ENCODE peak calls at places on chromosomes 11 and 22, in seven cellular contexts. One of them, this sample, is unnamed.
A peak's percentile ranks its signal among the peaks of the same experiment; 100 is the strongest.

GRCh38 chr11:90250970-90251369 is 28.1 kb upstream of the CHORDC1 start:
- DNase-seq in neuronal stem cell: no peak
- DNase-seq in trophoblast cell: no peak
- DNase-seq in H9: no peak
- DNase-seq in H1: no peak
- DNase-seq in mesenchymal stem cell: no peak
- DNase-seq in IMR-90: no peak
- DNase-seq in this sample: no peak

GRCh38 chr22:30228509-30229359 is 17.8 kb downstream of the LIF start:
- DNase-seq in IMR-90: no peak
- DNase-seq in H1: no peak
- DNase-seq in mesenchymal stem cell: no peak
- DNase-seq in neuronal stem cell: no peak
- DNase-seq in H9: no peak
- DNase-seq in trophoblast cell: no peak
- DNase-seq in this sample: peak; percentile 91

GRCh38 chr11:70397983-70398833 is at the start of gene CTTN:
- DNase-seq in trophoblast cell: peak; percentile 91
- DNase-seq in H9: peak; percentile 96
- DNase-seq in H1: peak; percentile 90
- DNase-seq in mesenchymal stem cell: peak; percentile 89
- DNase-seq in neuronal stem cell: peak; percentile 91
- DNase-seq in IMR-90: peak; percentile 85
- DNase-seq in this sample: peak; percentile 96

GRCh38 chr22:45090364-45090960 is 73.3 kb upstream of the NUP50 start:
- DNase-seq in H1: no peak
- DNase-seq in neuronal stem cell: peak; percentile 50
- DNase-seq in H9: peak; percentile 68
- DNase-seq in IMR-90: peak; percentile 65
- DNase-seq in mesenchymal stem cell: peak; percentile 42
- DNase-seq in trophoblast cell: peak; percentile 80
- DNase-seq in this sample: peak; percentile 89

GRCh38 chr22:36963302-36963701 is 49.9 kb downstream of the CSF2RB start:
- DNase-seq in mesenchymal stem cell: no peak
- DNase-seq in H9: no peak
- DNase-seq in trophoblast cell: no peak
- DNase-seq in H1: no peak
- DNase-seq in neuronal stem cell: no peak
- DNase-seq in IMR-90: no peak
- DNase-seq in this sample: no peak

GRCh38 chr11:2204361-2205213 is 33.0 kb upstream of the TH start:
- DNase-seq in neuronal stem cell: no peak
- DNase-seq in H9: no peak
- DNase-seq in IMR-90: no peak
- DNase-seq in mesenchymal stem cell: no peak
- DNase-seq in H1: peak; percentile 44
- DNase-seq in trophoblast cell: peak; percentile 97
- DNase-seq in this sample: no peak

GRCh38 chr22:30742291-30743256 is 47.9 kb downstream of the OSBP2 start:
- DNase-seq in H9: no peak
- DNase-seq in mesenchymal stem cell: no peak
- DNase-seq in H1: no peak
- DNase-seq in trophoblast cell: no peak
- DNase-seq in IMR-90: peak; percentile 54
- DNase-seq in neuronal stem cell: no peak
- DNase-seq in this sample: no peak

GRCh38 chr11:77055913-77056312 is 10.9 kb upstream of the CAPN5 start:
- DNase-seq in trophoblast cell: no peak
- DNase-seq in H1: no peak
- DNase-seq in IMR-90: no peak
- DNase-seq in neuronal stem cell: no peak
- DNase-seq in H9: no peak
- DNase-seq in mesenchymal stem cell: no peak
- DNase-seq in this sample: no peak

GRCh38 chr22:50399751-50400331 is 56.7 kb downstream of the PPP6R2 start:
- DNase-seq in neuronal stem cell: peak; percentile 9
- DNase-seq in IMR-90: no peak
- DNase-seq in H1: peak; percentile 72
- DNase-seq in trophoblast cell: peak; percentile 34
- DNase-seq in H9: peak; percentile 75
- DNase-seq in mesenchymal stem cell: peak; percentile 32
- DNase-seq in this sample: peak; percentile 74

GRCh38 chr11:63829823-63830489 is 9.0 kb upstream of the MARK2 start:
- DNase-seq in neuronal stem cell: no peak
- DNase-seq in trophoblast cell: no peak
- DNase-seq in H1: peak; percentile 65
- DNase-seq in H9: peak; percentile 69
- DNase-seq in mesenchymal stem cell: peak; percentile 58
- DNase-seq in IMR-90: peak; percentile 44
- DNase-seq in this sample: peak; percentile 78

GRCh38 chr11:92505689-92506088 is 281.1 kb downstream of the FAT3 start:
- DNase-seq in neuronal stem cell: no peak
- DNase-seq in H9: no peak
- DNase-seq in IMR-90: no peak
- DNase-seq in H1: no peak
- DNase-seq in mesenchymal stem cell: no peak
- DNase-seq in trophoblast cell: peak; percentile 20
- DNase-seq in this sample: no peak

DNA sequence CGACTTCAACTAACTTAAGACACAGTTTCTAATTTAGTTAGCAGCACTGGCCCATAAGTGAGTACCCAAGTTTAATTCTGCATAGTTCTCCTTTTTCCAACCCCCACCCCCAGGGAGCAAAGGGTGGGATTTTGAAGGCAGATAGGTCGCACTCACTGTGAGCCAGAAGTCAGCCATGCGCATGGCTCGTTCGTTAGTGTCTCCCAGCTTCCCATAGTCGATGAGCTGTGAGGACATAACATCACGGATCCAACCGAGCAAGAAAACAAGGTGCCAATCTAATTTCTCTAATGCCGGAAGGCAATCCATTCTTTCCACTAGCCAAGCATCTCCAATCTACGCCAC is 577 bp downstream of the MRPL17 start:
- DNase-seq in H1: no peak
- DNase-seq in neuronal stem cell: no peak
- DNase-seq in mesenchymal stem cell: no peak
- DNase-seq in IMR-90: no peak
- DNase-seq in H9: no peak
- DNase-seq in trophoblast cell: peak; percentile 31
- DNase-seq in this sample: no peak
- H2BK5ac ChIP-seq in H1: peak overlapping the region; percentile 93
- H2BK5ac ChIP-seq in neuronal stem cell: peak overlapping the region; percentile 57
- H2BK5ac ChIP-seq in mesenchymal stem cell: no peak overlapping the region
- H2BK5ac ChIP-seq in IMR-90: peak overlapping the region; percentile 90
- H2BK5ac ChIP-seq in H9: peak overlapping the region; percentile 13
- H2BK5ac ChIP-seq in trophoblast cell: no peak overlapping the region
- H2BK5ac ChIP-seq in this sample: no peak overlapping the region

DNA sequence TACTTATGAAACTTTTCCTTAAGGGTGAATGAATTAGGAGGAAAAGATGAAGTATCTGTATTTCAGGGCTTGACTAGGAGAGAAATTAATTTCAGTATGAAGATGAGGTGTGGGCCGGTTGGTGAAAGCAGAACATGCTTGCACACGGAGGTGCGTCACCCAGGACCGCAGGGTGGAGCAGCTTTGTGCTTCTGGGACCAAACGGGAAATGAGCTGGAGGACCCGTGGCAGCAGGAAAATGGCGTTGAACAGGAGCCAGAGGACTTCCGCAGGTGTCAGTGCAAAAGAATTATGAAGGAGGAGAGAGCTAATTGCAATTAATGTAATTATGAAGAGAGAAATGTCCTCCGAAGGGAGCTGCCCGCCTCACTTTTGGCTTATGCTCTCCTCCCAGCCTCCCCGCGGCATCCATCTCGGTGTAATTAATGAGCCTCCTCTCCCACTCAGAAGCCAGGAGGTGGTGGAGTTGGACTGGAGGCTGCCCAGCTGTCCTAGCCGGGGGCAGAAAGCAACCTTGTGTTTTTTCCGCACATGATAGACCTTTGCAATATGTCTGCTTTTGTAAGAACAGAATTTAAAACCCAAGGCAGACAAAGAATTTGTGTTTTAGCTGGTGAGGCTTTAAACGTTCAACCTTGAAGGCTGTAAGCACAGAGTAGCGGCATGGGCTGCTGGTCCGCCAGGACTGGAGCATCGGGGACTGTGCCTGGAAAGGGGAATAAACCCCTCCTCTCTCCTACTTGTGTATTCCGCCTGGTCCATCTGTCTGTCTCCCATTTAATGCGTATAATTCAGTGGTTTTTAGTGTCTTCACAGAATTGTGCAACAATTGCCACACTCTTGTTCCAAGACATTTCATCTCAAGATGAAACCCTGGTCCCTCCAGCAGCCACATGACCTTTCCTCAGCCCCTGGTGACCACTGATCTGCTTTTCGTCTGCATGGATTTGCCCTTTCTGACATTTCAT is 180.7 kb downstream of the TBC1D22A start:
- DNase-seq in H1: peak; percentile 27
- DNase-seq in trophoblast cell: no peak
- DNase-seq in neuronal stem cell: no peak
- DNase-seq in H9: no peak
- DNase-seq in mesenchymal stem cell: no peak
- DNase-seq in IMR-90: no peak
- DNase-seq in this sample: no peak
- H2AK5ac ChIP-seq in H1: no peak overlapping the region
- H2AK5ac ChIP-seq in trophoblast cell: no peak overlapping the region
- H2AK5ac ChIP-seq in neuronal stem cell: no peak overlapping the region
- H2AK5ac ChIP-seq in H9: no peak overlapping the region
- H2AK5ac ChIP-seq in mesenchymal stem cell: no peak overlapping the region
- H2AK5ac ChIP-seq in IMR-90: no peak overlapping the region
- H2AK5ac ChIP-seq in this sample: no peak overlapping the region

GRCh38 chr11:73453562-73453961 is 77.4 kb downstream of the RELT start:
- DNase-seq in H1: no peak
- DNase-seq in trophoblast cell: no peak
- DNase-seq in H9: no peak
- DNase-seq in mesenchymal stem cell: peak; percentile 9
- DNase-seq in IMR-90: peak; percentile 39
- DNase-seq in neuronal stem cell: no peak
- DNase-seq in this sample: no peak
- H2BK5ac ChIP-seq in H1: no peak overlapping the region
- H2BK5ac ChIP-seq in trophoblast cell: no peak overlapping the region
- H2BK5ac ChIP-seq in H9: no peak overlapping the region
- H2BK5ac ChIP-seq in mesenchymal stem cell: no peak overlapping the region
- H2BK5ac ChIP-seq in IMR-90: no peak overlapping the region
- H2BK5ac ChIP-seq in neuronal stem cell: no peak overlapping the region
- H2BK5ac ChIP-seq in this sample: no peak overlapping the region

DNA sequence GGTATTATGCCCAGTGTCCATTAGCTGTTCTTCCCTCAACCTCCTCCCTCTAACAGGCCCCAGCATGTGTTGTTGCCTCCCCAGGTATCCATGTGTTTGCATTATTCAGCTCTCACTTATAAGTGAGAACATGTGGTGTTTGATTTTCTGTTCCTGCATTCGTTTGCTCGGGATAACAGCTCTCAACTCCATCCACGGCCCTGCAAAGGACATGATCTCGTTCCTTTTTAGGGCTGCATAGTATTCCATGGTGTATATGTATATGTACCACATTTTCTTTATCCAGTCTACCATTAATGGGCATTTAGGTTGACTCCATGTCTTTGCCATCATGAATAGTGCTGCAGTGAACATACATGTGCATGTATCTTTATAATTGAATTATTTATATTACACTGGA is 82.8 kb downstream of the PRMT3 start:
- DNase-seq in H9: no peak
- DNase-seq in mesenchymal stem cell: no peak
- DNase-seq in trophoblast cell: no peak
- DNase-seq in H1: no peak
- DNase-seq in IMR-90: no peak
- DNase-seq in neuronal stem cell: no peak
- DNase-seq in this sample: no peak
- H2AK5ac ChIP-seq in H9: no peak overlapping the region
- H2AK5ac ChIP-seq in mesenchymal stem cell: no peak overlapping the region
- H2AK5ac ChIP-seq in trophoblast cell: no peak overlapping the region
- H2AK5ac ChIP-seq in H1: no peak overlapping the region
- H2AK5ac ChIP-seq in IMR-90: no peak overlapping the region
- H2AK5ac ChIP-seq in neuronal stem cell: no peak overlapping the region
- H2AK5ac ChIP-seq in this sample: no peak overlapping the region

GRCh38 chr11:103650330-103650729 is 386.1 kb upstream of the DDI1 start:
- DNase-seq in mesenchymal stem cell: no peak
- DNase-seq in H1: no peak
- DNase-seq in H9: no peak
- DNase-seq in neuronal stem cell: no peak
- DNase-seq in IMR-90: no peak
- DNase-seq in trophoblast cell: no peak
- DNase-seq in this sample: no peak
- H2BK5ac ChIP-seq in mesenchymal stem cell: no peak overlapping the region
- H2BK5ac ChIP-seq in H1: no peak overlapping the region
- H2BK5ac ChIP-seq in H9: no peak overlapping the region
- H2BK5ac ChIP-seq in neuronal stem cell: no peak overlapping the region
- H2BK5ac ChIP-seq in IMR-90: no peak overlapping the region
- H2BK5ac ChIP-seq in trophoblast cell: no peak overlapping the region
- H2BK5ac ChIP-seq in this sample: no peak overlapping the region

GRCh38 chr22:24751518-24751917 is 23.0 kb downstream of the PIWIL3 start:
- DNase-seq in neuronal stem cell: no peak
- DNase-seq in trophoblast cell: no peak
- DNase-seq in H9: no peak
- DNase-seq in IMR-90: no peak
- DNase-seq in mesenchymal stem cell: no peak
- DNase-seq in H1: no peak
- DNase-seq in this sample: no peak
- H2AK5ac ChIP-seq in neuronal stem cell: no peak overlapping the region
- H2AK5ac ChIP-seq in trophoblast cell: no peak overlapping the region
- H2AK5ac ChIP-seq in H9: no peak overlapping the region
- H2AK5ac ChIP-seq in IMR-90: no peak overlapping the region
- H2AK5ac ChIP-seq in mesenchymal stem cell: no peak overlapping the region
- H2AK5ac ChIP-seq in H1: no peak overlapping the region
- H2AK5ac ChIP-seq in this sample: no peak overlapping the region

DNA sequence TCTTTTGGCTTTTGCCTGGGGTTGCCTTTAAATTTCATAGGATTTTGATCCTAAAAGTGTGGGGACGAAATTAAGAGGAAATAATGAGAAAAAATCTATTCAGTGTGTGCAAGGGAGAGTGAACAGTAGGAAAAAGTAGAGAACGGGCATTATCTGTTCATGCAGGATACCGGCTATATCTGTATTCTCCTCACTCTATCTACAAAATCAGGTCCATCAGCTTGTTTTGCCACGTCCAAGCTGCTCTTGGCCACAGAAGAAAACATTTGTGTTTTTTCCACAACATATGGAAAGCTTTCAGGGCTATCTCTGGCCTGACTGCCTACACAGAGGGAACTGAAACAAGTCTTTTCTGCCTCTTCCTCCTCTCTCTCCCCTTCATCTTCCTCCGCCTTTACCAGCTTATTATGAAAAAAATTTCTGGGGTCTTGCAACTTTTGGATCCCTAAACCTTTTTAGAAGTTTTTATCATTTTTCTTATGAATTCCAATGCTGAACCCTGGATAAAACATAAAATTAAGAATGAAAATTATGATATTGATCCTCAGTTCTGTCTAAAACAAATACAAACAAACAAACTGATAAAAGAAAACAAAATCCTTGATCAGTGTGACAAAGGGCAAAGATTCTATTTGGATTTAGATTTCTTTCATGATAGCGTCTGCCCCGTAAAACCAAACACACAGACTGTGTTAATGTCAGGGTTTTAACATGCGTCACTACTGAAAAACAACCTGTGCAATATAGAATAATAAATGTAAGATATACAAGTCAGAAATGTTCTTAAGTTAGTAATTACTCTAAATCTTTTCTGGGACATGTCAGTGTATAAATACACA is 219.7 kb downstream of the CNTN5 start:
- DNase-seq in mesenchymal stem cell: no peak
- DNase-seq in trophoblast cell: no peak
- DNase-seq in H1: no peak
- DNase-seq in neuronal stem cell: no peak
- DNase-seq in IMR-90: no peak
- DNase-seq in H9: no peak
- DNase-seq in this sample: no peak
- H2BK5ac ChIP-seq in mesenchymal stem cell: no peak overlapping the region
- H2BK5ac ChIP-seq in trophoblast cell: no peak overlapping the region
- H2BK5ac ChIP-seq in H1: no peak overlapping the region
- H2BK5ac ChIP-seq in neuronal stem cell: no peak overlapping the region
- H2BK5ac ChIP-seq in IMR-90: no peak overlapping the region
- H2BK5ac ChIP-seq in H9: no peak overlapping the region
- H2BK5ac ChIP-seq in this sample: no peak overlapping the region

GRCh38 chr11:129910360-129910759 is 15.0 kb upstream of the NFRKB start:
- DNase-seq in trophoblast cell: peak; percentile 30
- DNase-seq in H9: peak; percentile 55
- DNase-seq in mesenchymal stem cell: no peak
- DNase-seq in H1: no peak
- DNase-seq in IMR-90: no peak
- DNase-seq in neuronal stem cell: no peak
- DNase-seq in this sample: peak; percentile 50
- H2AK5ac ChIP-seq in trophoblast cell: no peak overlapping the region
- H2AK5ac ChIP-seq in H9: no peak overlapping the region
- H2AK5ac ChIP-seq in mesenchymal stem cell: no peak overlapping the region
- H2AK5ac ChIP-seq in H1: no peak overlapping the region
- H2AK5ac ChIP-seq in IMR-90: no peak overlapping the region
- H2AK5ac ChIP-seq in neuronal stem cell: no peak overlapping the region
- H2AK5ac ChIP-seq in this sample: no peak overlapping the region